ENCODE peak calls at places on chromosomes 3 and 15, in five cellular contexts. D is central memory CD8-positive, alpha-beta T cell; V is stromal cell of bone marrow; L is body of pancreas; J is left ventricle myocardium inferior. E is an unnamed sample.

GRCh38 chr3:46909535-46910161 is 32.1 kb downstream of the PTH1R start:
- DNase-seq in D (peak), J (peak), V (peak), L (peak), E (peak)

GRCh38 chr3:61769266-61769665 is 207.9 kb downstream of the PTPRG start:
- DNase-seq in V (no peak), J (no peak), D (no peak), L (no peak), E (no peak)

GRCh38 chr15:93312891-93313486 is 224.0 kb upstream of the RGMA start:
- DNase-seq in L (no peak), J (no peak), D (no peak), V (no peak), E (no peak)

GRCh38 chr3:18679226-18679625 is 254.1 kb upstream of the SATB1 start:
- DNase-seq in J (no peak), L (no peak), D (peak), V (no peak), E (no peak)

GRCh38 chr3:171898192-171898591 is 55.0 kb downstream of the TMEM212 start:
- DNase-seq in V (no peak), J (no peak), L (no peak), D (no peak), E (no peak)

GRCh38 chr3:111668912-111669488 is 73.9 kb upstream of the ZBED2 start:
- DNase-seq in J (no peak), V (peak), D (no peak), L (no peak), E (no peak)

GRCh38 chr15:90105521-90105920 is 3.3 kb upstream of the IDH2 start:
- DNase-seq in J (no peak), V (no peak), D (no peak), L (no peak), E (no peak)

GRCh38 chr3:9826815-9827574 is 16.8 kb downstream of the RPUSD3 start:
- DNase-seq in D (no peak), J (no peak), L (peak), V (no peak), E (no peak)

GRCh38 chr15:76057332-76058000 is 2.3 kb upstream of the TMEM266 start:
- DNase-seq in J (no peak), V (peak), D (no peak), L (peak), E (no peak)

GRCh38 chr15:47726399-47726823 is 9.1 kb downstream of the SEMA6D start:
- DNase-seq in V (no peak), D (no peak), L (no peak), J (no peak), E (no peak)

GRCh38 chr15:77024273-77025065 is 29.5 kb downstream of the PSTPIP1 start:
- DNase-seq in D (peak), V (no peak), J (peak), L (peak), E (no peak)

GRCh38 chr15:38991126-38991525 is 426.5 kb upstream of the RASGRP1 start:
- DNase-seq in J (no peak), V (peak), L (no peak), D (no peak), E (no peak)

GRCh38 chr3:114179575-114179974 is 723 bp upstream of the DRD3 start:
- DNase-seq in J (no peak), V (peak), D (no peak), L (peak), E (no peak)

GRCh38 chr3:169759256-169759655 is 5.6 kb downstream of the TERC start:
- DNase-seq in J (no peak), D (no peak), V (no peak), L (no peak), E (no peak)

GRCh38 chr15:52523192-52523591 is 5.5 kb downstream of the MYO5A start:
- DNase-seq in L (no peak), J (no peak), D (no peak), V (peak), E (no peak)

GRCh38 chr3:158768881-158769518 is 32.9 kb upstream of the MFSD1 start:
- DNase-seq in L (no peak), D (no peak), J (no peak), V (peak), E (no peak)

GRCh38 chr3:16849795-16850194 is 35.0 kb upstream of the PLCL2 start:
- DNase-seq in D (no peak), J (no peak), V (no peak), L (no peak), E (no peak)

GRCh38 chr3:72494076-72495000 is 353.9 kb downstream of the SHQ1 start:
- DNase-seq in V (peak), J (no peak), L (no peak), D (no peak), E (no peak)

GRCh38 chr3:127784283-127784682 is 38.0 kb downstream of the MGLL start:
- DNase-seq in L (no peak), V (no peak), J (no peak), D (no peak), E (no peak)

GRCh38 chr3:133663569-133664313 is 2.0 kb upstream of the TOPBP1 start:
- DNase-seq in D (no peak), J (no peak), L (peak), V (peak), E (no peak)

GRCh38 chr3:100335137-100335833 is 728 bp downstream of the NIT2 start:
- DNase-seq in J (no peak), D (no peak), V (no peak), L (no peak), E (no peak)

GRCh38 chr15:49902791-49903481 is 216.1 kb downstream of the ATP8B4 start:
- DNase-seq in L (no peak), J (no peak), V (peak), D (no peak), E (no peak)

GRCh38 chr3:141050913-141051632 is at the start of gene SPSB4:
- DNase-seq in J (peak), D (no peak), L (peak), V (peak), E (no peak)

GRCh38 chr15:83653639-83654378 is at the start of gene ADAMTSL3:
- DNase-seq in L (peak), V (peak), J (peak), D (no peak), E (peak)

GRCh38 chr15:60933914-60934885 is 294.9 kb downstream of the RORA start:
- DNase-seq in J (no peak), L (no peak), V (no peak), D (no peak), E (no peak)

GRCh38 chr3:65830948-65831732 is 207.6 kb downstream of the MAGI1 start:
- DNase-seq in D (no peak), V (no peak), J (no peak), L (no peak), E (no peak)

GRCh38 chr3:45398167-45398566 is 9.8 kb downstream of the LARS2 start:
- DNase-seq in J (no peak), L (no peak), D (no peak), V (no peak), E (no peak)

E was measured in ureter.